ENCODE peak calls at places on chromosomes 3 and 15, in five cellular contexts. One of them, this sample, is unnamed.

GRCh38 chr15:78059110-78059839 is 18.2 kb downstream of the TBC1D2B start:
- DNase-seq in Panc1: no peak
- DNase-seq in HCEC 1CT: peak; percentile 71
- DNase-seq in ACHN: no peak
- DNase-seq in activated T-helper 9 cell treated with anti-CD3 and anti-CD28 coated beads, Interleukin-2, amount 50 U/mL, for 16 hours: no peak
- DNase-seq in this sample: no peak

GRCh38 chr3:61057491-61057890 is 193.8 kb downstream of the FHIT start:
- DNase-seq in ACHN: no peak
- DNase-seq in HCEC 1CT: no peak
- DNase-seq in activated T-helper 9 cell treated with anti-CD3 and anti-CD28 coated beads, Interleukin-2, amount 50 U/mL, for 16 hours: no peak
- DNase-seq in Panc1: no peak
- DNase-seq in this sample: no peak

GRCh38 chr3:74523811-74524210 is 90.6 kb downstream of the CNTN3 start:
- DNase-seq in activated T-helper 9 cell treated with anti-CD3 and anti-CD28 coated beads, Interleukin-2, amount 50 U/mL, for 16 hours: no peak
- DNase-seq in ACHN: no peak
- DNase-seq in Panc1: no peak
- DNase-seq in HCEC 1CT: no peak
- DNase-seq in this sample: no peak

GRCh38 chr15:60523056-60523455 is 44.1 kb upstream of the ICE2 start:
- DNase-seq in Panc1: no peak
- DNase-seq in ACHN: no peak
- DNase-seq in activated T-helper 9 cell treated with anti-CD3 and anti-CD28 coated beads, Interleukin-2, amount 50 U/mL, for 16 hours: no peak
- DNase-seq in HCEC 1CT: peak; percentile 84
- DNase-seq in this sample: no peak

GRCh38 chr3:126054870-126055269 is 29.1 kb downstream of the SLC41A3 start:
- DNase-seq in activated T-helper 9 cell treated with anti-CD3 and anti-CD28 coated beads, Interleukin-2, amount 50 U/mL, for 16 hours: no peak
- DNase-seq in Panc1: no peak
- DNase-seq in HCEC 1CT: no peak
- DNase-seq in ACHN: no peak
- DNase-seq in this sample: no peak

GRCh38 chr3:192422321-192422997 is 304.9 kb downstream of the FGF12 start:
- DNase-seq in Panc1: no peak
- DNase-seq in HCEC 1CT: no peak
- DNase-seq in ACHN: peak; percentile 39
- DNase-seq in activated T-helper 9 cell treated with anti-CD3 and anti-CD28 coated beads, Interleukin-2, amount 50 U/mL, for 16 hours: no peak
- DNase-seq in this sample: no peak

GRCh38 chr3:149258714-149259113 is 37.1 kb upstream of the CP start:
- DNase-seq in Panc1: no peak
- DNase-seq in ACHN: no peak
- DNase-seq in HCEC 1CT: no peak
- DNase-seq in activated T-helper 9 cell treated with anti-CD3 and anti-CD28 coated beads, Interleukin-2, amount 50 U/mL, for 16 hours: no peak
- DNase-seq in this sample: no peak

GRCh38 chr15:84789762-84790161 is 27.4 kb upstream of the ALPK3 start:
- DNase-seq in activated T-helper 9 cell treated with anti-CD3 and anti-CD28 coated beads, Interleukin-2, amount 50 U/mL, for 16 hours: no peak
- DNase-seq in Panc1: no peak
- DNase-seq in ACHN: no peak
- DNase-seq in HCEC 1CT: no peak
- DNase-seq in this sample: no peak

GRCh38 chr3:9185701-9186100 is 63.7 kb downstream of the SRGAP3 start:
- DNase-seq in Panc1: no peak
- DNase-seq in activated T-helper 9 cell treated with anti-CD3 and anti-CD28 coated beads, Interleukin-2, amount 50 U/mL, for 16 hours: no peak
- DNase-seq in HCEC 1CT: no peak
- DNase-seq in ACHN: no peak
- DNase-seq in this sample: no peak

GRCh38 chr3:174169736-174170135 is 689.4 kb upstream of the NAALADL2 start:
- DNase-seq in Panc1: no peak
- DNase-seq in activated T-helper 9 cell treated with anti-CD3 and anti-CD28 coated beads, Interleukin-2, amount 50 U/mL, for 16 hours: no peak
- DNase-seq in HCEC 1CT: no peak
- DNase-seq in ACHN: no peak
- DNase-seq in this sample: no peak

GRCh38 chr3:14366915-14367523 is 35.4 kb upstream of the SLC6A6 start:
- DNase-seq in Panc1: no peak
- DNase-seq in activated T-helper 9 cell treated with anti-CD3 and anti-CD28 coated beads, Interleukin-2, amount 50 U/mL, for 16 hours: no peak
- DNase-seq in ACHN: no peak
- DNase-seq in HCEC 1CT: no peak
- DNase-seq in this sample: no peak

GRCh38 chr15:40787344-40787841 is 17.6 kb downstream of the C15orf62 start:
- DNase-seq in activated T-helper 9 cell treated with anti-CD3 and anti-CD28 coated beads, Interleukin-2, amount 50 U/mL, for 16 hours: peak; percentile 41
- DNase-seq in HCEC 1CT: peak; percentile 38
- DNase-seq in ACHN: peak; percentile 76
- DNase-seq in Panc1: no peak
- DNase-seq in this sample: peak; percentile 96

GRCh38 chr15:75203908-75204263 is 2.2 kb downstream of the C15orf39 start:
- DNase-seq in Panc1: no peak
- DNase-seq in ACHN: no peak
- DNase-seq in activated T-helper 9 cell treated with anti-CD3 and anti-CD28 coated beads, Interleukin-2, amount 50 U/mL, for 16 hours: no peak
- DNase-seq in HCEC 1CT: no peak
- DNase-seq in this sample: no peak

GRCh38 chr3:2097641-2098191 is 950 bp upstream of the CNTN4 start:
- DNase-seq in HCEC 1CT: no peak
- DNase-seq in ACHN: no peak
- DNase-seq in Panc1: no peak
- DNase-seq in activated T-helper 9 cell treated with anti-CD3 and anti-CD28 coated beads, Interleukin-2, amount 50 U/mL, for 16 hours: no peak
- DNase-seq in this sample: no peak

GRCh38 chr15:98241032-98241554 is 280.6 kb downstream of the ARRDC4 start:
- DNase-seq in ACHN: no peak
- DNase-seq in activated T-helper 9 cell treated with anti-CD3 and anti-CD28 coated beads, Interleukin-2, amount 50 U/mL, for 16 hours: no peak
- DNase-seq in HCEC 1CT: no peak
- DNase-seq in Panc1: no peak
- DNase-seq in this sample: no peak

GRCh38 chr15:77974098-77974414 is 103.5 kb downstream of the TBC1D2B start:
- DNase-seq in Panc1: no peak
- DNase-seq in activated T-helper 9 cell treated with anti-CD3 and anti-CD28 coated beads, Interleukin-2, amount 50 U/mL, for 16 hours: no peak
- DNase-seq in ACHN: no peak
- DNase-seq in HCEC 1CT: peak; percentile 11
- DNase-seq in this sample: no peak

GRCh38 chr3:172317984-172318383 is 130.3 kb downstream of the GHSR start:
- DNase-seq in activated T-helper 9 cell treated with anti-CD3 and anti-CD28 coated beads, Interleukin-2, amount 50 U/mL, for 16 hours: no peak
- DNase-seq in ACHN: peak; percentile 52
- DNase-seq in Panc1: peak; percentile 61
- DNase-seq in HCEC 1CT: peak; percentile 97
- DNase-seq in this sample: peak; percentile 46

GRCh38 chr15:21261396-21261964 is 178.8 kb downstream of the POTEB3 start:
- DNase-seq in Panc1: no peak
- DNase-seq in ACHN: no peak
- DNase-seq in activated T-helper 9 cell treated with anti-CD3 and anti-CD28 coated beads, Interleukin-2, amount 50 U/mL, for 16 hours: no peak
- DNase-seq in HCEC 1CT: peak; percentile 0
- DNase-seq in this sample: no peak

GRCh38 chr15:66802087-66803001 is 100.3 kb downstream of the SMAD6 start:
- DNase-seq in activated T-helper 9 cell treated with anti-CD3 and anti-CD28 coated beads, Interleukin-2, amount 50 U/mL, for 16 hours: no peak
- DNase-seq in HCEC 1CT: peak; percentile 39
- DNase-seq in ACHN: peak; percentile 8
- DNase-seq in Panc1: no peak
- DNase-seq in this sample: no peak

GRCh38 chr3:61927332-61927731 is 366.0 kb downstream of the PTPRG start:
- DNase-seq in ACHN: no peak
- DNase-seq in Panc1: no peak
- DNase-seq in HCEC 1CT: peak; percentile 26
- DNase-seq in activated T-helper 9 cell treated with anti-CD3 and anti-CD28 coated beads, Interleukin-2, amount 50 U/mL, for 16 hours: no peak
- DNase-seq in this sample: no peak

GRCh38 chr3:13262493-13263211 is 157.5 kb downstream of the NUP210 start:
- DNase-seq in activated T-helper 9 cell treated with anti-CD3 and anti-CD28 coated beads, Interleukin-2, amount 50 U/mL, for 16 hours: no peak
- DNase-seq in Panc1: no peak
- DNase-seq in ACHN: peak; percentile 11
- DNase-seq in HCEC 1CT: no peak
- DNase-seq in this sample: no peak

GRCh38 chr3:34683851-34684250 is 885.4 kb downstream of the PDCD6IP start:
- DNase-seq in ACHN: peak; percentile 53
- DNase-seq in HCEC 1CT: peak; percentile 3
- DNase-seq in activated T-helper 9 cell treated with anti-CD3 and anti-CD28 coated beads, Interleukin-2, amount 50 U/mL, for 16 hours: no peak
- DNase-seq in Panc1: peak; percentile 15
- DNase-seq in this sample: no peak

GRCh38 chr3:179260949-179261765 is 10.2 kb upstream of the KCNMB3 start:
- DNase-seq in ACHN: peak; percentile 75
- DNase-seq in HCEC 1CT: peak; percentile 65
- DNase-seq in activated T-helper 9 cell treated with anti-CD3 and anti-CD28 coated beads, Interleukin-2, amount 50 U/mL, for 16 hours: peak; percentile 54
- DNase-seq in Panc1: no peak
- DNase-seq in this sample: no peak

GRCh38 chr15:67945951-67946700 is 106.3 kb upstream of the RNU6-1 start:
- DNase-seq in activated T-helper 9 cell treated with anti-CD3 and anti-CD28 coated beads, Interleukin-2, amount 50 U/mL, for 16 hours: no peak
- DNase-seq in ACHN: no peak
- DNase-seq in Panc1: no peak
- DNase-seq in HCEC 1CT: no peak
- DNase-seq in this sample: no peak

GRCh38 chr15:25798207-25798931 is 64.8 kb downstream of the ATP10A start:
- DNase-seq in Panc1: no peak
- DNase-seq in HCEC 1CT: no peak
- DNase-seq in activated T-helper 9 cell treated with anti-CD3 and anti-CD28 coated beads, Interleukin-2, amount 50 U/mL, for 16 hours: no peak
- DNase-seq in ACHN: no peak
- DNase-seq in this sample: no peak

GRCh38 chr3:143241556-143241955 is 122.0 kb downstream of the CHST2 start:
- DNase-seq in HCEC 1CT: no peak
- DNase-seq in Panc1: no peak
- DNase-seq in activated T-helper 9 cell treated with anti-CD3 and anti-CD28 coated beads, Interleukin-2, amount 50 U/mL, for 16 hours: no peak
- DNase-seq in ACHN: no peak
- DNase-seq in this sample: no peak

GRCh38 chr15:42736178-42736792 is 643 bp downstream of the CDAN1 start:
- DNase-seq in Panc1: no peak
- DNase-seq in activated T-helper 9 cell treated with anti-CD3 and anti-CD28 coated beads, Interleukin-2, amount 50 U/mL, for 16 hours: no peak
- DNase-seq in HCEC 1CT: no peak
- DNase-seq in ACHN: peak; percentile 13
- DNase-seq in this sample: no peak

GRCh38 chr3:100045696-100046095 is 68.6 kb downstream of the FILIP1L start:
- DNase-seq in ACHN: no peak
- DNase-seq in activated T-helper 9 cell treated with anti-CD3 and anti-CD28 coated beads, Interleukin-2, amount 50 U/mL, for 16 hours: no peak
- DNase-seq in Panc1: no peak
- DNase-seq in HCEC 1CT: peak; percentile 99
- DNase-seq in this sample: no peak

GRCh38 chr3:186057594-186057993 is 51.3 kb downstream of the ETV5 start:
- DNase-seq in Panc1: no peak
- DNase-seq in activated T-helper 9 cell treated with anti-CD3 and anti-CD28 coated beads, Interleukin-2, amount 50 U/mL, for 16 hours: no peak
- DNase-seq in HCEC 1CT: peak; percentile 92
- DNase-seq in ACHN: no peak
- DNase-seq in this sample: no peak

GRCh38 chr15:62052714-62053113 is 7.5 kb downstream of the VPS13C start:
- DNase-seq in Panc1: no peak
- DNase-seq in HCEC 1CT: no peak
- DNase-seq in ACHN: no peak
- DNase-seq in activated T-helper 9 cell treated with anti-CD3 and anti-CD28 coated beads, Interleukin-2, amount 50 U/mL, for 16 hours: no peak
- DNase-seq in this sample: no peak

GRCh38 chr3:23895181-23895580 is 21.6 kb downstream of the NKIRAS1 start:
- DNase-seq in HCEC 1CT: no peak
- DNase-seq in Panc1: no peak
- DNase-seq in ACHN: no peak
- DNase-seq in activated T-helper 9 cell treated with anti-CD3 and anti-CD28 coated beads, Interleukin-2, amount 50 U/mL, for 16 hours: no peak
- DNase-seq in this sample: no peak

GRCh38 chr15:50261979-50262378 is 3.5 kb downstream of the HDC start:
- DNase-seq in activated T-helper 9 cell treated with anti-CD3 and anti-CD28 coated beads, Interleukin-2, amount 50 U/mL, for 16 hours: no peak
- DNase-seq in HCEC 1CT: no peak
- DNase-seq in ACHN: no peak
- DNase-seq in Panc1: no peak
- DNase-seq in this sample: no peak

GRCh38 chr3:190017575-190018288 is 103.0 kb downstream of the P3H2 start:
- DNase-seq in HCEC 1CT: peak; percentile 68
- DNase-seq in Panc1: peak; percentile 82
- DNase-seq in ACHN: peak; percentile 75
- DNase-seq in activated T-helper 9 cell treated with anti-CD3 and anti-CD28 coated beads, Interleukin-2, amount 50 U/mL, for 16 hours: no peak
- DNase-seq in this sample: peak; percentile 31